ENCODE peak calls at places on chromosomes 6 and 20, in seven cellular contexts. C, X, J, T, N, B and R are unnamed samples.

GRCh38 chr6:131831886-131832285 is 24.1 kb downstream of the ENPP1 start:
- DNase-seq in C (no peak), X (no peak), J (no peak), T (no peak), N (no peak), B (no peak), R (no peak)

GRCh38 chr20:51797357-51798025 is 4.8 kb downstream of the SALL4 start:
- DNase-seq in C (no peak), X (peak), J (peak), T (no peak), N (peak), B (no peak), R (peak)

GRCh38 chr20:19750207-19750606 is 7.9 kb upstream of the RIN2 start:
- DNase-seq in C (no peak), X (no peak), J (no peak), T (no peak), N (no peak), B (no peak), R (no peak)

GRCh38 chr6:138593100-138593877 is 94.0 kb upstream of the NHSL1 start:
- DNase-seq in C (no peak), X (peak), J (peak), T (no peak), N (peak), B (peak), R (no peak)

GRCh38 chr20:3887870-3888614 is 1.1 kb upstream of the PANK2 start:
- DNase-seq in C (no peak), X (no peak), J (no peak), T (no peak), N (no peak), B (no peak), R (no peak)

GRCh38 chr6:52984247-52984646 is 10.8 kb downstream of the GSTA4 start:
- DNase-seq in C (no peak), X (no peak), J (no peak), T (no peak), N (no peak), B (no peak), R (no peak)

GRCh38 chr6:52517502-52518278 is 59.2 kb downstream of the TRAM2 start:
- DNase-seq in C (peak), X (peak), J (peak), T (peak), N (peak), B (peak), R (peak)

GRCh38 chr6:3023663-3024483 is 24.2 kb downstream of the NQO2 start:
- DNase-seq in C (peak), X (peak), J (peak), T (peak), N (peak), B (peak), R (no peak)

GRCh38 chr6:157778719-157779118 is 44.3 kb upstream of the SNX9 start:
- DNase-seq in C (no peak), X (no peak), J (no peak), T (no peak), N (no peak), B (peak), R (no peak)

GRCh38 chr6:3808189-3808588 is 41.0 kb upstream of the FAM50B start:
- DNase-seq in C (no peak), X (no peak), J (no peak), T (no peak), N (no peak), B (peak), R (no peak)

DNA sequence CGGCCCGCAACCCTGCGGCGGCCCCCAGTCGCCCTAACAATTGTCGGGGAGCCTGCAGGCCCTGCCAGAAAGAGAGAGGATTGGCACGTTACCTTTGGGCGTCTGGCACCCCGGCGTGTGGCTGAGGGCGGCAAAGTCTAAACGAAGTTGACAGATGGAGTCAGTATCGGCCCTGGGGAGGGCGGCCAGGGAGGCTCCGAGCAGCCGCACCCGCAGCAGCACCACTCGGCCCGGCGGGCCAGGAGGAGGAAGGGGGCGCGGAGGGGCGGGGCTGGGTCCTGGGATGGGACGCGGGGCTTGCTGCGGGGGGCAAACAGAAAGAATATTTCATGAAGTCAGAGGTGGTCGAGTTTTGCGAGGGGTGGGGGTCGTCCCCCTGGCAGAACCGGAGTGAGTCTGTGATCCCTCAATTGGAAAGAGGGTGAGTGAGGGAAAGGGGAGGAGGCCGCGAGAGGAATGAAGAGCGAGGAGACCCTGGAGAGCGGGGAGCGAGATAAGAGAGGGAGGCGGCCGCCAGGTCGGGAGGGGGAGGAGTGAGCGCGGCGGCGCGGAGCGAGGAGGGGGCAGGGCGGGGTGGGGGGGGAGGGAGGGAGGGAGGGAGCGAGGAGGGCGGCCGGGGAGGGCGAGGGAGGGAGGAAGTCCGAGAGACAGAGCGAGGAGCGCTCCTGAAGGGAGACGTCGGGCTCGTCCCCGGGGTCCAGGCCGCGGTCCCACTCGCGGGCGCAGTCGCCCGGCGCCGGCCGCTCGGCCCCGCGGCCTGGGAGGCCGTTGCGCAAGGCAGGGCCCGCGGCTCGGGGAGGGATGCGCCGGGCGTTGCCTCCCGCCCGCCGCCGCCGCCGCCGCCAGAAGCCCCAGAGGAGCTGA is at the start of gene FOXF2:
- DNase-seq in C (peak), X (no peak), J (peak), T (peak), N (no peak), B (peak), R (peak)
- H3K23ac ChIP-seq in C (no peak), X (peak), J (no peak), T (no peak), N (no peak), B (no peak), R (peak)

GRCh38 chr6:33508935-33509926 is 54.9 kb downstream of the ZBTB9 start:
- DNase-seq in C (peak), X (no peak), J (peak), T (peak), N (no peak), B (no peak), R (no peak)
- H3K23ac ChIP-seq in C (no peak), X (no peak), J (no peak), T (no peak), N (no peak), B (no peak), R (no peak)

GRCh38 chr20:44743080-44743701 is 2.5 kb upstream of the KCNK15 start:
- DNase-seq in C (no peak), X (no peak), J (no peak), T (no peak), N (no peak), B (no peak), R (no peak)

GRCh38 chr20:44743916-44744655 is 1.6 kb upstream of the KCNK15 start:
- DNase-seq in C (no peak), X (no peak), J (no peak), T (no peak), N (no peak), B (no peak), R (no peak)

GRCh38 chr20:44746367-44747165 is 901 bp downstream of the KCNK15 start:
- DNase-seq in C (no peak), X (no peak), J (peak), T (no peak), N (no peak), B (peak), R (no peak)

GRCh38 chr20:44745560-44746366 is at the start of gene KCNK15:
- DNase-seq in C (peak), X (peak), J (peak), T (no peak), N (peak), B (no peak), R (no peak)

GRCh38 chr20:44745122-44745521 is 543 bp upstream of the KCNK15 start:
- DNase-seq in C (no peak), X (no peak), J (no peak), T (no peak), N (no peak), B (no peak), R (no peak)
- H3K23ac ChIP-seq in C (no peak), X (no peak), J (no peak), T (no peak), N (no peak), B (no peak), R (no peak)

GRCh38 chr20:37419774-37420542 is 74.0 kb downstream of the SRC start:
- DNase-seq in C (no peak), X (no peak), J (no peak), T (no peak), N (no peak), B (no peak), R (no peak)
- H3K23ac ChIP-seq in C (no peak), X (no peak), J (no peak), T (no peak), N (no peak), B (no peak), R (no peak)

GRCh38 chr20:25725639-25726038 is 29.0 kb upstream of the ZNF337 start:
- DNase-seq in C (no peak), X (no peak), J (no peak), T (no peak), N (no peak), B (no peak), R (no peak)

GRCh38 chr20:25723975-25724374 is 27.3 kb upstream of the ZNF337 start:
- DNase-seq in C (no peak), X (no peak), J (no peak), T (no peak), N (no peak), B (no peak), R (no peak)

DNA sequence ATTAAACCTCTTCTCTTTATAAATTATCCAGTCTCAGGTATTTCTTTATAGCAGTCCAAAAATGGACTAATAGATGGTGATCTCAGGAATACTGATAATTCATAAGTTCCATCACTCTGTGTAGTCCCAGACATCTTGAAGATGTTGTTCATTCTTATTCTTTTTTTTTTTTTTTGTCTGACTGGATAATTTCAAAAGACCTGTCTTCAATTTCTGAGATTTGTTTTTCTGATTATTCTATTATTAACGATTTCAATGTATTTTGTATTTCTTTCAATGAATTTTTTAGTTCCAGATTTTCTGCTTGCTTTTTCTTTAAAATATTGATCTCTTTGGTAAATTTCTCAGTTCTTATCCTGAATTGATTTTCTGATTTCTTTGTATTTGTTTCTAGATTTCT is 29.7 kb upstream of the ZNF337 start:
- DNase-seq in C (no peak), X (no peak), J (no peak), T (no peak), N (no peak), B (no peak), R (no peak)
- H3K23ac ChIP-seq in C (no peak), X (no peak), J (no peak), T (no peak), N (no peak), B (no peak), R (no peak)

GRCh38 chr6:45718901-45719300 is 296.8 kb downstream of the CLIC5 start:
- DNase-seq in C (no peak), X (peak), J (no peak), T (no peak), N (no peak), B (no peak), R (no peak)
- H3K23ac ChIP-seq in C (no peak), X (peak), J (no peak), T (no peak), N (no peak), B (no peak), R (no peak)

GRCh38 chr6:35094183-35094582 is 47.0 kb downstream of the TCP11 start:
- DNase-seq in C (no peak), X (no peak), J (no peak), T (no peak), N (peak), B (peak), R (no peak)
- H3K23ac ChIP-seq in C (no peak), X (no peak), J (no peak), T (no peak), N (no peak), B (no peak), R (no peak)

GRCh38 chr6:148027201-148027600 is 315.4 kb upstream of the SASH1 start:
- DNase-seq in C (no peak), X (no peak), J (no peak), T (no peak), N (no peak), B (no peak), R (no peak)

GRCh38 chr6:148021135-148021534 is 321.5 kb upstream of the SASH1 start:
- DNase-seq in C (no peak), X (no peak), J (no peak), T (no peak), N (no peak), B (no peak), R (no peak)

GRCh38 chr6:148016013-148016412 is 326.6 kb upstream of the SASH1 start:
- DNase-seq in C (no peak), X (no peak), J (no peak), T (no peak), N (no peak), B (no peak), R (no peak)

DNA sequence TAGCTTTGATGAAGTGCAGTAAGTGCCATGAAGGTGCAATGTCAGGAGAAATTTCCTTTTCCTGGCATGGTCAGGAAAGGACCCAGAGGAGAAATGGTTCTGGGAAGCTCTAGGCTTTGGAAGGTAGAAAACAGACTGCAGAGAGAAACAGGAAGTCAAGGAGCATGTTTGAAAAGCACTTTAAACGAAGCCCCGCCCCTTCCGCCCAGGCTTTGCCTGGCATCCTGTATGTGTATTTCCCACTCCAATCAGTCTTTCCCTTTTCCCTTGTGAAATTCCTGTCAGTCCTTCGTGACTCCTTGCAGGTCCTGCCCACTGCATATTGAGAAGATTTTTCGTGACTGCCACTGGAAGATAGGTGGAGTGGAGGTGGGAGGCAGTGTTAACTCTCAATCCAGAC is 320.9 kb upstream of the SASH1 start:
- DNase-seq in C (peak), X (no peak), J (peak), T (peak), N (no peak), B (no peak), R (no peak)
- H3K23ac ChIP-seq in C (no peak), X (no peak), J (no peak), T (no peak), N (no peak), B (no peak), R (no peak)